ENCODE peak calls at places on chromosomes 12 and 14, in five cellular contexts. One of them, this sample, is unnamed.

GRCh38 chr12:104650541-104650940 is 193.8 kb downstream of the CHST11 start:
- DNase-seq in omental fat pad: no peak
- DNase-seq in upper lobe of right lung: no peak
- DNase-seq in ovary: no peak
- DNase-seq in K562: no peak
- DNase-seq in this sample: no peak

GRCh38 chr14:72679106-72679505 is 214.8 kb downstream of the DPF3 start:
- DNase-seq in omental fat pad: no peak
- DNase-seq in upper lobe of right lung: no peak
- DNase-seq in ovary: no peak
- DNase-seq in K562: no peak
- DNase-seq in this sample: no peak

GRCh38 chr14:24312736-24313507 is 1.6 kb downstream of the LTB4R start:
- DNase-seq in K562: no peak
- DNase-seq in omental fat pad: no peak
- DNase-seq in upper lobe of right lung: no peak
- DNase-seq in ovary: no peak
- DNase-seq in this sample: no peak

GRCh38 chr12:96828169-96828789 is 78.8 kb upstream of the NEDD1 start:
- DNase-seq in ovary: no peak
- DNase-seq in upper lobe of right lung: no peak
- DNase-seq in K562: no peak
- DNase-seq in omental fat pad: no peak
- DNase-seq in this sample: no peak

GRCh38 chr12:19415563-19415962 is 23.7 kb upstream of the AEBP2 start:
- DNase-seq in ovary: no peak
- DNase-seq in K562: no peak
- DNase-seq in upper lobe of right lung: no peak
- DNase-seq in omental fat pad: no peak
- DNase-seq in this sample: no peak

GRCh38 chr12:108817909-108818308 is 39.5 kb downstream of the SSH1 start:
- DNase-seq in upper lobe of right lung: no peak
- DNase-seq in ovary: no peak
- DNase-seq in omental fat pad: no peak
- DNase-seq in K562: no peak
- DNase-seq in this sample: no peak

GRCh38 chr14:32038876-32039275 is 38.2 kb upstream of the ARHGAP5 start:
- DNase-seq in K562: no peak
- DNase-seq in omental fat pad: no peak
- DNase-seq in ovary: no peak
- DNase-seq in upper lobe of right lung: no peak
- DNase-seq in this sample: no peak

GRCh38 chr14:80136358-80136757 is 74.9 kb downstream of the DIO2 start:
- DNase-seq in omental fat pad: no peak
- DNase-seq in upper lobe of right lung: no peak
- DNase-seq in K562: no peak
- DNase-seq in ovary: no peak
- DNase-seq in this sample: no peak

GRCh38 chr12:39752482-39753147 is 133.0 kb upstream of the ABCD2 start:
- DNase-seq in upper lobe of right lung: no peak
- DNase-seq in omental fat pad: no peak
- DNase-seq in ovary: no peak
- DNase-seq in K562: no peak
- DNase-seq in this sample: no peak

GRCh38 chr12:80443974-80444666 is at the start of gene PTPRQ:
- DNase-seq in omental fat pad: no peak
- DNase-seq in K562: no peak
- DNase-seq in ovary: no peak
- DNase-seq in upper lobe of right lung: no peak
- DNase-seq in this sample: no peak

GRCh38 chr12:105319691-105320209 is 10.7 kb upstream of the C12orf75 start:
- DNase-seq in upper lobe of right lung: no peak
- DNase-seq in ovary: no peak
- DNase-seq in omental fat pad: no peak
- DNase-seq in K562: no peak
- DNase-seq in this sample: no peak

GRCh38 chr12:80624986-80625530 is 82.4 kb upstream of the MYF6 start:
- DNase-seq in omental fat pad: no peak
- DNase-seq in ovary: no peak
- DNase-seq in upper lobe of right lung: no peak
- DNase-seq in K562: no peak
- DNase-seq in this sample: no peak

GRCh38 chr12:95642583-95642982 is 91.3 kb upstream of the USP44 start:
- DNase-seq in omental fat pad: no peak
- DNase-seq in ovary: no peak
- DNase-seq in upper lobe of right lung: no peak
- DNase-seq in K562: no peak
- DNase-seq in this sample: no peak

GRCh38 chr12:24851816-24852337 is 97.0 kb downstream of the BCAT1 start:
- DNase-seq in ovary: no peak
- DNase-seq in omental fat pad: no peak
- DNase-seq in K562: no peak
- DNase-seq in upper lobe of right lung: no peak
- DNase-seq in this sample: no peak

GRCh38 chr14:60515696-60516284 is 6.8 kb downstream of the SIX6 start:
- DNase-seq in omental fat pad: no peak
- DNase-seq in ovary: no peak
- DNase-seq in upper lobe of right lung: no peak
- DNase-seq in K562: no peak
- DNase-seq in this sample: no peak

GRCh38 chr12:25785164-25785563 is 173.3 kb upstream of the RASSF8 start:
- DNase-seq in K562: no peak
- DNase-seq in ovary: no peak
- DNase-seq in omental fat pad: no peak
- DNase-seq in upper lobe of right lung: no peak
- DNase-seq in this sample: no peak

GRCh38 chr12:120783197-120783596 is 57.6 kb downstream of the ACADS start:
- DNase-seq in ovary: no peak
- DNase-seq in omental fat pad: no peak
- DNase-seq in K562: no peak
- DNase-seq in upper lobe of right lung: no peak
- DNase-seq in this sample: no peak

GRCh38 chr12:70032076-70032475 is 207.0 kb downstream of the MYRFL start:
- DNase-seq in omental fat pad: no peak
- DNase-seq in upper lobe of right lung: no peak
- DNase-seq in ovary: no peak
- DNase-seq in K562: no peak
- DNase-seq in this sample: no peak

GRCh38 chr14:97033556-97034081 is 236.4 kb downstream of the VRK1 start:
- DNase-seq in omental fat pad: no peak
- DNase-seq in ovary: no peak
- DNase-seq in K562: no peak
- DNase-seq in upper lobe of right lung: no peak
- DNase-seq in this sample: no peak

GRCh38 chr14:54782803-54783659 is 119.6 kb downstream of the GCH1 start:
- DNase-seq in ovary: no peak
- DNase-seq in omental fat pad: no peak
- DNase-seq in K562: no peak
- DNase-seq in upper lobe of right lung: no peak
- DNase-seq in this sample: no peak

GRCh38 chr12:95877622-95878021 is 18.9 kb downstream of the SNRPF start:
- DNase-seq in upper lobe of right lung: no peak
- DNase-seq in ovary: no peak
- DNase-seq in K562: no peak
- DNase-seq in omental fat pad: no peak
- DNase-seq in this sample: no peak

GRCh38 chr12:94405378-94406116 is 54.1 kb downstream of the CEP83 start:
- DNase-seq in upper lobe of right lung: no peak
- DNase-seq in omental fat pad: no peak
- DNase-seq in ovary: no peak
- DNase-seq in K562: no peak
- DNase-seq in this sample: no peak

GRCh38 chr12:25997401-25997973 is 39.0 kb downstream of the RASSF8 start:
- DNase-seq in ovary: no peak
- DNase-seq in omental fat pad: no peak
- DNase-seq in K562: no peak
- DNase-seq in upper lobe of right lung: no peak
- DNase-seq in this sample: no peak

GRCh38 chr14:104939666-104940410 is 15.2 kb downstream of the PLD4 start:
- DNase-seq in omental fat pad: no peak
- DNase-seq in ovary: no peak
- DNase-seq in upper lobe of right lung: peak; percentile 59
- DNase-seq in K562: no peak
- DNase-seq in this sample: no peak

GRCh38 chr12:15205341-15206010 is 15.7 kb downstream of the RERG start:
- DNase-seq in omental fat pad: no peak
- DNase-seq in upper lobe of right lung: no peak
- DNase-seq in ovary: no peak
- DNase-seq in K562: no peak
- DNase-seq in this sample: no peak

GRCh38 chr12:30643366-30643765 is 52.3 kb downstream of the IPO8 start:
- DNase-seq in omental fat pad: no peak
- DNase-seq in K562: no peak
- DNase-seq in upper lobe of right lung: no peak
- DNase-seq in ovary: no peak
- DNase-seq in this sample: no peak

GRCh38 chr14:71645656-71646055 is 286.6 kb upstream of the RGS6 start:
- DNase-seq in upper lobe of right lung: no peak
- DNase-seq in K562: no peak
- DNase-seq in omental fat pad: no peak
- DNase-seq in ovary: no peak
- DNase-seq in this sample: no peak

GRCh38 chr12:109779382-109779781 is 53.8 kb downstream of the TRPV4 start:
- DNase-seq in ovary: no peak
- DNase-seq in K562: peak; percentile 64
- DNase-seq in upper lobe of right lung: no peak
- DNase-seq in omental fat pad: no peak
- DNase-seq in this sample: no peak

GRCh38 chr14:61566537-61567225 is 128.6 kb upstream of the HIF1A start:
- DNase-seq in upper lobe of right lung: no peak
- DNase-seq in omental fat pad: peak; percentile 20
- DNase-seq in K562: no peak
- DNase-seq in ovary: no peak
- DNase-seq in this sample: no peak

GRCh38 chr14:69699743-69700309 is 67.1 kb upstream of the SRSF5 start:
- DNase-seq in K562: no peak
- DNase-seq in upper lobe of right lung: no peak
- DNase-seq in ovary: no peak
- DNase-seq in omental fat pad: no peak
- DNase-seq in this sample: no peak

GRCh38 chr14:69701269-69701668 is 65.7 kb upstream of the SRSF5 start:
- DNase-seq in ovary: no peak
- DNase-seq in K562: no peak
- DNase-seq in upper lobe of right lung: no peak
- DNase-seq in omental fat pad: no peak
- DNase-seq in this sample: no peak

GRCh38 chr14:69701857-69702256 is 65.1 kb upstream of the SRSF5 start:
- DNase-seq in omental fat pad: no peak
- DNase-seq in ovary: no peak
- DNase-seq in K562: no peak
- DNase-seq in upper lobe of right lung: no peak
- DNase-seq in this sample: no peak

GRCh38 chr14:69698572-69698971 is 68.4 kb upstream of the SRSF5 start:
- DNase-seq in ovary: no peak
- DNase-seq in omental fat pad: no peak
- DNase-seq in upper lobe of right lung: no peak
- DNase-seq in K562: no peak
- DNase-seq in this sample: no peak

GRCh38 chr14:69700609-69701008 is 66.3 kb upstream of the SRSF5 start:
- DNase-seq in upper lobe of right lung: no peak
- DNase-seq in ovary: no peak
- DNase-seq in omental fat pad: no peak
- DNase-seq in K562: no peak
- DNase-seq in this sample: no peak
- TF ChIP-seq CTCF in upper lobe of right lung: no peak
- TF ChIP-seq CTCF in ovary: no peak
- TF ChIP-seq CTCF in omental fat pad: no peak
- TF ChIP-seq CTCF in K562: no peak
- TF ChIP-seq CTCF in this sample: no peak

GRCh38 chr14:95533822-95534221 is 1.0 kb upstream of the GLRX5 start:
- DNase-seq in K562: no peak
- DNase-seq in omental fat pad: no peak
- DNase-seq in upper lobe of right lung: no peak
- DNase-seq in ovary: peak; percentile 17
- DNase-seq in this sample: no peak

GRCh38 chr14:95535226-95536021 is 574 bp downstream of the GLRX5 start:
- DNase-seq in upper lobe of right lung: peak; percentile 73
- DNase-seq in omental fat pad: no peak
- DNase-seq in K562: peak; percentile 51
- DNase-seq in ovary: no peak
- DNase-seq in this sample: no peak

GRCh38 chr14:95536036-95536577 is 1.3 kb downstream of the GLRX5 start:
- DNase-seq in ovary: no peak
- DNase-seq in K562: no peak
- DNase-seq in upper lobe of right lung: no peak
- DNase-seq in omental fat pad: no peak
- DNase-seq in this sample: no peak

GRCh38 chr14:95533391-95533821 is 1.4 kb upstream of the GLRX5 start:
- DNase-seq in omental fat pad: no peak
- DNase-seq in ovary: peak; percentile 5
- DNase-seq in K562: no peak
- DNase-seq in upper lobe of right lung: no peak
- DNase-seq in this sample: no peak

GRCh38 chr14:95534299-95535225 is at the start of gene GLRX5:
- DNase-seq in omental fat pad: peak; percentile 96
- DNase-seq in ovary: peak; percentile 99
- DNase-seq in upper lobe of right lung: peak; percentile 97
- DNase-seq in K562: peak; percentile 94
- DNase-seq in this sample: peak; percentile 95
- TF ChIP-seq CTCF in omental fat pad: no peak
- TF ChIP-seq CTCF in ovary: no peak
- TF ChIP-seq CTCF in upper lobe of right lung: peak; percentile 13
- TF ChIP-seq CTCF in K562: no peak
- TF ChIP-seq CTCF in this sample: no peak

GRCh38 chr12:115791331-115791730 is 486.2 kb downstream of the MED13L start:
- DNase-seq in ovary: no peak
- DNase-seq in upper lobe of right lung: no peak
- DNase-seq in omental fat pad: no peak
- DNase-seq in K562: no peak
- DNase-seq in this sample: no peak
- TF ChIP-seq CTCF in ovary: no peak
- TF ChIP-seq CTCF in upper lobe of right lung: no peak
- TF ChIP-seq CTCF in omental fat pad: no peak
- TF ChIP-seq CTCF in K562: no peak
- TF ChIP-seq CTCF in this sample: no peak

GRCh38 chr14:74754899-74755298 is 8.2 kb upstream of the YLPM1 start:
- DNase-seq in upper lobe of right lung: no peak
- DNase-seq in omental fat pad: no peak
- DNase-seq in ovary: no peak
- DNase-seq in K562: no peak
- DNase-seq in this sample: no peak

GRCh38 chr14:74756326-74756725 is 6.8 kb upstream of the YLPM1 start:
- DNase-seq in upper lobe of right lung: no peak
- DNase-seq in omental fat pad: no peak
- DNase-seq in K562: no peak
- DNase-seq in ovary: no peak
- DNase-seq in this sample: no peak

DNA sequence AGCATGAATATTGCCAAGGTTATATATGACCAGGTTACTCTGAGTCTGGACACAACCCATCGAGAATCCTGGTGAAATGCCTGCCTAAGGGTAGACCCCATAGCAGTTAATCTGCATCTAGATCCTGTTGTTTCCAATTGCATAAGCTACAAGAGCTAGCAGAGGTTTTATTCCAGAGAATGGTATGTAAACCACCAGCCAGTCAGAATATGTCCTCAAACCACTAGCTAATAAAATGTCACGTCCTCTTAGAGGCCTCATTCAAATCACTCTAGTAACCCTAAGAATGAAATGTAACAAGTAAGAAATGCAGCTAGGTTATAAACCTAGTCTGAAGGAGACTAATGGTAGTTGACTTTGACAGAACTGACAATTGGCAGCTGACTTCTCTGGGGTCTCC is 9.0 kb upstream of the YLPM1 start:
- DNase-seq in ovary: no peak
- DNase-seq in K562: no peak
- DNase-seq in omental fat pad: no peak
- DNase-seq in upper lobe of right lung: no peak
- DNase-seq in this sample: no peak
- TF ChIP-seq CTCF in ovary: no peak
- TF ChIP-seq CTCF in K562: no peak
- TF ChIP-seq CTCF in omental fat pad: no peak
- TF ChIP-seq CTCF in upper lobe of right lung: no peak
- TF ChIP-seq CTCF in this sample: no peak

This sample was measured in natural killer cell.